ENCODE peak calls at places on chromosomes 7 and 10, in nine cellular contexts. R, P, Y, Z, N, O, S, D and W are unnamed samples.

GRCh38 chr10:77801474-77802238 is 124.9 kb downstream of the DLG5 start:
- DNase-seq in R (no peak), P (no peak), Y (no peak), Z (peak; percentile 10), N (peak; percentile 35), O (peak; percentile 89), S (peak; percentile 51), D (peak; percentile 13), W (peak; percentile 6)

GRCh38 chr10:75108684-75109458 is 2.6 kb upstream of the SAMD8 start:
- DNase-seq in R (no peak), P (no peak), Y (no peak), Z (no peak), N (no peak), O (no peak), S (peak; percentile 9), D (peak; percentile 31), W (no peak)

GRCh38 chr10:104925232-104925851 is 284.3 kb downstream of the SORCS3 start:
- DNase-seq in R (no peak), P (no peak), Y (no peak), Z (no peak), N (no peak), O (peak; percentile 49), S (peak; percentile 48), D (peak; percentile 19), W (peak; percentile 4)

GRCh38 chr7:98276241-98276761 is 5.2 kb upstream of the BRI3 start:
- DNase-seq in R (peak; percentile 29), P (no peak), Y (no peak), Z (no peak), N (no peak), O (no peak), S (peak; percentile 80), D (peak; percentile 70), W (peak; percentile 84)

GRCh38 chr10:48634198-48634983 is 29.5 kb upstream of the ARHGAP22 start:
- DNase-seq in R (peak; percentile 57), P (no peak), Y (no peak), Z (peak; percentile 36), N (peak; percentile 51), O (no peak), S (peak; percentile 96), D (peak; percentile 89), W (no peak)

GRCh38 chr10:5559642-5560141 is 34.9 kb downstream of the CALML3 start:
- DNase-seq in R (no peak), P (peak; percentile 6), Y (peak; percentile 43), Z (peak; percentile 53), N (no peak), O (no peak), S (peak; percentile 79), D (peak; percentile 69), W (no peak)

GRCh38 chr10:68301790-68302502 is 29.9 kb upstream of the HNRNPH3 start:
- DNase-seq in R (peak; percentile 34), P (no peak), Y (no peak), Z (peak; percentile 14), N (peak; percentile 53), O (peak; percentile 64), S (peak; percentile 68), D (peak; percentile 71), W (peak; percentile 29)

GRCh38 chr10:68871731-68872342 is 29.3 kb upstream of the DDX50 start:
- DNase-seq in R (peak; percentile 78), P (no peak), Y (no peak), Z (peak; percentile 74), N (no peak), O (peak; percentile 33), S (peak; percentile 49), D (peak; percentile 56), W (peak; percentile 99)

GRCh38 chr10:66283064-66283463 is 642.8 kb upstream of the LRRTM3 start:
- DNase-seq in R (no peak), P (no peak), Y (no peak), Z (no peak), N (no peak), O (peak; percentile 49), S (no peak), D (no peak), W (no peak)

GRCh38 chr10:17734432-17735110 is 17.4 kb upstream of the TMEM236 start:
- DNase-seq in R (no peak), P (no peak), Y (no peak), Z (no peak), N (no peak), O (no peak), S (no peak), D (no peak), W (no peak)

GRCh38 chr10:103822795-103823194 is 32.6 kb downstream of the SH3PXD2A start:
- DNase-seq in R (no peak), P (no peak), Y (no peak), Z (no peak), N (no peak), O (no peak), S (no peak), D (no peak), W (no peak)

GRCh38 chr7:4809091-4809591 is 33.7 kb downstream of the AP5Z1 start:
- DNase-seq in R (no peak), P (no peak), Y (no peak), Z (no peak), N (no peak), O (no peak), S (no peak), D (no peak), W (no peak)

GRCh38 chr10:1735562-1735961 is 1.8 kb downstream of the ADARB2 start:
- DNase-seq in R (no peak), P (no peak), Y (no peak), Z (no peak), N (no peak), O (no peak), S (no peak), D (no peak), W (no peak)

GRCh38 chr10:1737222-1738061 is at the start of gene ADARB2:
- DNase-seq in R (no peak), P (no peak), Y (peak; percentile 83), Z (peak; percentile 1), N (peak; percentile 87), O (peak; percentile 49), S (no peak), D (no peak), W (no peak)

GRCh38 chr10:1736180-1736971 is 949 bp downstream of the ADARB2 start:
- DNase-seq in R (no peak), P (no peak), Y (no peak), Z (no peak), N (peak; percentile 32), O (no peak), S (no peak), D (no peak), W (no peak)

GRCh38 chr10:1738950-1739349 is 1.6 kb upstream of the ADARB2 start:
- DNase-seq in R (no peak), P (no peak), Y (no peak), Z (no peak), N (peak; percentile 67), O (no peak), S (no peak), D (no peak), W (no peak)

DNA sequence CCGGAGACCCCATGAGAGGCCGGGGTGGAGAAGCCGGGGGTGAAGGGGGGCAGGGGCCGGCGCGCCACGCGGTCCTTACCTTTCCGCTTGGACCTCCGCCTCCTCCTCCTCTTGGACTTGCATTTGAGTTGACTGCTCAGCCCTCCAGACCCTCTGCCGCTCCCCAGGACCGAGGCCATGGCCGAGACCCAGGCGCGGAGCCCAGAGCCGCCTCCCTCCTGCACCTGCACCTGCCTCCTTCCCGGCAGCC is 428 bp downstream of the ADARB2 start:
- DNase-seq in R (no peak), P (no peak), Y (no peak), Z (no peak), N (no peak), O (no peak), S (no peak), D (no peak), W (no peak)
- H3K4me3 ChIP-seq in R (no peak overlapping the region), P (no peak overlapping the region), Y (peak overlapping the region; percentile 49), Z (no peak overlapping the region), N (peak overlapping the region; percentile 87), O (no peak overlapping the region), S (no peak overlapping the region), D (no peak overlapping the region), W (no peak overlapping the region)

GRCh38 chr7:100189061-100189460 is 11.3 kb downstream of the STAG3 start:
- DNase-seq in R (no peak), P (no peak), Y (no peak), Z (no peak), N (no peak), O (no peak), S (no peak), D (no peak), W (no peak)
- TF ChIP-seq CTCF in R (peak; percentile 24), P (no peak), Y (no peak), Z (peak; percentile 35), N (peak; percentile 13), O (no peak), S (no peak), D (no peak), W (peak; percentile 9)

DNA sequence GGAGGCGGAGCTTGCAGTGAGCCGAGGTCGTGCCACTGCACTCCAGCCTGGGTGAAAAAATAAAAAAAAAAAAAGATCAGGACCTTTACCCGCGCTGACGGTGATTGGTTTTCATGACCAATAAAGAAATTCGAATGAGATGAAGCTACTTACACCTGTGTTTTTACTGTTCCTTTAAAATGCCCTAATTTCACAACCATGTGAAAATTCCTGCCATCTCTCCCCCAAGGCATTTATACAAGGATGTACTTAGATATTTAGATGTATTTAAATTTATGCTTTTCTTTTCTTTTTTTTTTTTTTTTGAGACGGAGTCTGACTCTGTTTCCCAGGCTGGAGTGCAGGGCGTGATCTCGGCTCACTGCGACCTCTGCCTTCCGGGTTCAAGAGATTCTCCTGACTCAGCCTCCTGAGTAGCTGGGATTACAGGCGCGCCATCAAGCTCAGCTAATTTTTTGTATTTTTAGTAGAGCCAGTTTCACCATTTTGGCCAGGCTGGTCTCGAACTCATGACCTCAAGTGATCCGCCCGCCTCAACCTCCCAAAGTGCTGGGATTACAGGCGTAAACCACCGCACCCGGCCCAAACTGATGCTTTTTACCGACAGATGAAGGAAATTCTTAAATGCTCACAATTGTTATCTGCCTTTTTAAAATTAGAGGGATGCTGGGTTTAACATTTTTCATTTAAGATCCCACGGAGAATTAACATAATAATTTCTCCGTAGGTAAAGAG is 3.1 kb upstream of the PHYH start:
- DNase-seq in R (no peak), P (no peak), Y (no peak), Z (no peak), N (no peak), O (no peak), S (no peak), D (no peak), W (no peak)
- H3K4me3 ChIP-seq in R (no peak overlapping the region), P (peak overlapping the region; percentile 44), Y (peak overlapping the region; percentile 68), Z (no peak overlapping the region), N (no peak overlapping the region), O (no peak overlapping the region), S (no peak overlapping the region), D (no peak overlapping the region), W (no peak overlapping the region)

GRCh38 chr10:22737587-22737986 is 23.2 kb upstream of the PIP4K2A start:
- DNase-seq in R (no peak), P (no peak), Y (no peak), Z (peak; percentile 94), N (no peak), O (peak; percentile 77), S (peak; percentile 50), D (peak; percentile 76), W (no peak)

GRCh38 chr10:22742678-22743077 is 28.3 kb upstream of the PIP4K2A start:
- DNase-seq in R (no peak), P (no peak), Y (no peak), Z (no peak), N (peak; percentile 39), O (no peak), S (no peak), D (no peak), W (no peak)

GRCh38 chr10:22736134-22736533 is 21.8 kb upstream of the PIP4K2A start:
- DNase-seq in R (no peak), P (no peak), Y (no peak), Z (peak; percentile 8), N (no peak), O (peak; percentile 65), S (no peak), D (no peak), W (no peak)

GRCh38 chr10:22740180-22740579 is 25.8 kb upstream of the PIP4K2A start:
- DNase-seq in R (no peak), P (no peak), Y (no peak), Z (peak; percentile 17), N (no peak), O (no peak), S (no peak), D (peak; percentile 14), W (no peak)
- TF ChIP-seq CTCF in R (no peak), P (no peak), Y (no peak), Z (peak; percentile 26), N (no peak), O (no peak), S (no peak), D (no peak), W (no peak)